ENCODE peak calls at places on chromosomes 2 and 18, in nine cellular contexts. T is A549, S is K562, A is Peyer's patch, H is IMR-90, J is tibial nerve, L is A673, X is adrenal gland, B is RWPE1. Z is an unnamed sample.

GRCh38 chr2:46460241-46460921 is 19.0 kb upstream of the TMEM247 start:
- DNase-seq in T (no peak), S (no peak), A (no peak), H (no peak), J (peak; percentile 37), L (no peak), X (peak; percentile 62), B (no peak), Z (peak; percentile 67)

GRCh38 chr2:203859030-203859854 is 8.3 kb upstream of the CTLA4 start:
- DNase-seq in T (no peak), S (no peak), A (no peak), H (no peak), J (no peak), L (no peak), X (no peak), B (no peak), Z (no peak)

GRCh38 chr2:84959045-84959493 is 11.9 kb upstream of the KCMF1 start:
- DNase-seq in T (peak; percentile 74), S (no peak), A (no peak), H (peak; percentile 90), J (no peak), L (no peak), X (no peak), B (peak; percentile 74), Z (no peak)

GRCh38 chr2:118221952-118222594 is 133.8 kb downstream of the INSIG2 start:
- DNase-seq in T (peak; percentile 54), S (peak; percentile 47), A (peak; percentile 61), H (peak; percentile 76), J (peak; percentile 68), L (peak; percentile 71), X (peak; percentile 59), B (peak; percentile 65), Z (no peak)

GRCh38 chr2:36507408-36507812 is 90.6 kb downstream of the FEZ2 start:
- DNase-seq in T (peak; percentile 60), S (peak; percentile 17), A (peak; percentile 66), H (peak; percentile 65), J (peak; percentile 66), L (peak; percentile 84), X (peak; percentile 56), B (peak; percentile 49), Z (no peak)

GRCh38 chr2:75190271-75190990 is 8.9 kb downstream of the TACR1 start:
- DNase-seq in T (no peak), S (no peak), A (no peak), H (no peak), J (no peak), L (no peak), X (no peak), B (peak; percentile 13), Z (no peak)

GRCh38 chr2:7825591-7826312 is 856.1 kb upstream of the ID2 start:
- DNase-seq in T (peak; percentile 66), S (no peak), A (no peak), H (peak; percentile 68), J (no peak), L (no peak), X (no peak), B (peak; percentile 63), Z (no peak)

GRCh38 chr2:71950256-71951066 is 197.2 kb downstream of the CYP26B1 start:
- DNase-seq in T (no peak), S (no peak), A (no peak), H (no peak), J (peak; percentile 71), L (no peak), X (peak; percentile 62), B (no peak), Z (no peak)

GRCh38 chr2:128477026-128477820 is 158.6 kb upstream of the HS6ST1 start:
- DNase-seq in T (no peak), S (no peak), A (no peak), H (no peak), J (no peak), L (no peak), X (peak; percentile 8), B (no peak), Z (no peak)

GRCh38 chr18:57434177-57434535 is 1.0 kb upstream of the ONECUT2 start:
- DNase-seq in T (no peak), S (no peak), A (no peak), H (no peak), J (no peak), L (no peak), X (no peak), B (no peak), Z (no peak)

GRCh38 chr2:108604196-108604595 is 69.9 kb downstream of the LIMS1 start:
- DNase-seq in T (no peak), S (no peak), A (no peak), H (peak; percentile 62), J (no peak), L (no peak), X (no peak), B (no peak), Z (no peak)

GRCh38 chr2:177842243-177842642 is 230.3 kb downstream of the PDE11A start:
- DNase-seq in T (no peak), S (no peak), A (no peak), H (no peak), J (no peak), L (no peak), X (no peak), B (no peak), Z (no peak)

GRCh38 chr18:54947115-54947514 is 12.1 kb downstream of the CCDC68 start:
- DNase-seq in T (no peak), S (no peak), A (peak; percentile 52), H (no peak), J (peak; percentile 17), L (peak; percentile 21), X (peak; percentile 32), B (no peak), Z (no peak)

GRCh38 chr2:119178811-119179601 is 20.5 kb upstream of the C1QL2 start:
- DNase-seq in T (no peak), S (no peak), A (no peak), H (no peak), J (no peak), L (no peak), X (no peak), B (no peak), Z (no peak)

GRCh38 chr2:579351-579886 is 97.8 kb downstream of the TMEM18 start:
- DNase-seq in T (no peak), S (no peak), A (no peak), H (no peak), J (no peak), L (no peak), X (no peak), B (no peak), Z (no peak)

GRCh38 chr2:46812381-46813024 is 103.1 kb downstream of the MCFD2 start:
- DNase-seq in T (no peak), S (no peak), A (peak; percentile 50), H (peak; percentile 96), J (peak; percentile 62), L (peak; percentile 65), X (peak; percentile 67), B (no peak), Z (no peak)

DNA sequence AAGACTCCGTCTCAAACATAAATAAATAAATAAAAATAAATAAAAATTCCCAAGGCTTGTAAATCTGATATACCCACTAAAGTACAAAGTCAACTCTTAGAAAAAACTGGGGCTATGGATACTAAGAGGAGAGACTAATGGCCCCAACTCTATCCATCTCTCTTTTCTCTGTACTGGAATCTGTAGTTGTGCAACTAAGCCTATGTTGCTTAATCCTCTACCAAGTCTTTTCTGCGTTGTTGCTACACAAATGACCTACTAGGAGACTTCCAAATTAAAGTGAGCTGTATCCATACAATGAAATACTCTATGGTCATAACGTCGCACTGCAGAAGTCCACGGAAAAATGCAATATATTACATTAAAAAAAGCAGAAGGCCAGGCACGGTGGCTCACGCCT is 8.1 kb downstream of the MRPS5 start:
- DNase-seq in T (no peak), S (no peak), A (no peak), H (no peak), J (no peak), L (no peak), X (no peak), B (no peak), Z (no peak)
- TF ChIP-seq CTCF in T (no peak), S (no peak), A (no peak), H (no peak), J (no peak), L (no peak), X (no peak), B (no peak), Z (no peak)

DNA sequence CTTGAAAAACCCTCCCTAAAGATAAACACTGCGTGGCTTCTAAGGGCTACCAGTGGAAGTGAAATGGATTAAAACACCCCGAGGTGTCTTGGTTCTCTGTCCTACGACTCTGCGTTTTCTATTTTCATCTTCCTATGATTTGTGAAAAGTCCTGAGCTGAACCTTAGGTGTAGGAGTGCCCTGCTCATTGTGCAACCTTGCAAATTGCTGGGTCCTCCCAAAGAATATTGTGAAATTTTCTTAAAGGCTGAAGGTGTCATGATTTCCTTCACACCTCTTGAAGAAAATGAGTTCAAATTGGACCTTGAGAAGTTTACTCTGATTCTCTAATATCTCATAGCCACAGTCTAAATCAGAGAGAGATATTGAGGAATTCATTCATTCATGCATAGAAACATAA is 1.8 kb upstream of the SLC19A3 start:
- DNase-seq in T (no peak), S (no peak), A (no peak), H (no peak), J (no peak), L (no peak), X (no peak), B (no peak), Z (no peak)
- H3K27ac ChIP-seq in T (no peak overlapping the region), S (no peak overlapping the region), A (no peak overlapping the region), H (no peak overlapping the region), J (no peak overlapping the region), L (no peak overlapping the region), X (no peak overlapping the region), B (no peak overlapping the region), Z (no peak overlapping the region)

DNA sequence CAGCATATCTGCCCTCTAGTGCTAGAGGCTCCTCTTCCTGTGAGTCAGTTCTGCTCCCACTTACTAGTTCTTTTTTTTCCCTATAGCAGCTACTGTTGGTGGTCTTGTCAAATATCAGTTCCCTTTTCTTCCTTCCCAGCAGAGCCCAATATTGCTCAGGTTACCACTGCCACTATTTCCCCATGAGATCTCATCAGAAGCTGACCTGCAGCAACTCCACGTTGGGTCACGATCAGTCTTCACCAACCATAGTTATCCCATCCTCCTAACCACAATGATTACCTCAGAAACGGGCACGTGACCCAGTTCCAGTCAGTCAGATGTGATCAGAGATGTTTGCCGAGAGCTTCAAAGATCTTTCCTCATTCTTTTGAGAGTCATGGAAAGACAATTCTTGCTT is 59.7 kb upstream of the CAPN13 start:
- DNase-seq in T (no peak), S (no peak), A (no peak), H (no peak), J (no peak), L (no peak), X (no peak), B (no peak), Z (no peak)
- TF ChIP-seq CTCF in T (no peak), S (no peak), A (no peak), H (no peak), J (no peak), L (no peak), X (no peak), B (no peak), Z (no peak)

DNA sequence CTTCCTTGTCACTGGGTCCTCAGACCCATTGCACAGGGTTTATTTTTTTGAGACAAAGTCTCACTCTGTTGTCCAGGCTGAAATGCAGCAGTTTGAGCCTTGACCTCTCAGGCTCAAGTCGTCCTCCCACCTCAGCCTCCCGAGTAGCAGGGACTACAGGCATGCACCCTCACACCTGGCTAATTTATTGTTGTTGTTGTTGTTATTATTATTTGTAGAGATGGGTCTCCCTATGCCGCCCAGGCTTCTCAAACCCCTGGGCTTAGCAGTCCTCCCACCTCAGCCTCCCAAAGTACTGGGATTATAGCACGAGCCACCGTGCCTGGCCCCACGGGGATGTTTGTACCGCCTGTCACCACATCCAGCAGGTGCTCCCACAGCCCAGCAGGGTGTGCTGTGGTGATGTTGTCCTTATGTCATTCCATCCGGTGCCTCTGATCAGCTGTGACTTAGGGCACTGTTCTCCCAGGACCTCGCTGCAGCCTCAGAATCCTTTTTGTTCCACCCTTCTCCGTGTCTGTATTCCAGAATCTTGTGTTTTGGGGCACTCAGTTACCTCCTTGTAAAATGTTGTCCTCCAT is 182.3 kb downstream of the INO80D start:
- DNase-seq in T (peak; percentile 29), S (peak; percentile 35), A (peak; percentile 75), H (no peak), J (no peak), L (peak; percentile 50), X (peak; percentile 57), B (no peak), Z (no peak)
- H3K27ac ChIP-seq in T (no peak overlapping the region), S (no peak overlapping the region), A (no peak overlapping the region), H (no peak overlapping the region), J (no peak overlapping the region), L (no peak overlapping the region), X (no peak overlapping the region), B (no peak overlapping the region), Z (no peak overlapping the region)